ENCODE peak calls at places on chromosome 13, in six cellular contexts. G is CD8-positive, alpha-beta T cell; B is skeletal muscle cell; W is IMR-90; Z is MM.1S; L is stimulated activated CD4-positive, alpha-beta T cell treated with anti-CD3 and anti-CD28 coated beads, Interleukin-2, amount 100 ng/mL, for 48 hours. N is an unnamed sample.

GRCh38 chr13:105207586-105208293 is 1327.7 kb downstream of the EFNB2 start:
- DNase-seq in G (no peak), B (no peak), W (peak), Z (no peak), L (no peak), N (no peak)

GRCh38 chr13:39036212-39036611 is 1.7 kb downstream of the PROSER1 start:
- DNase-seq in G (no peak), B (no peak), W (peak), Z (peak), L (no peak), N (no peak)

GRCh38 chr13:35881360-35881759 is 249.8 kb downstream of the DCLK1 start:
- DNase-seq in G (no peak), B (no peak), W (peak), Z (no peak), L (no peak), N (no peak)

GRCh38 chr13:33284916-33285315 is 639 bp downstream of the STARD13 start:
- DNase-seq in G (no peak), B (no peak), W (no peak), Z (no peak), L (no peak), N (no peak)

GRCh38 chr13:61410669-61411297 is 4.9 kb downstream of the PCDH20 start:
- DNase-seq in G (no peak), B (no peak), W (peak), Z (peak), L (no peak), N (no peak)

GRCh38 chr13:102289606-102290005 is 112.2 kb downstream of the FGF14 start:
- DNase-seq in G (no peak), B (no peak), W (peak), Z (no peak), L (no peak), N (no peak)

GRCh38 chr13:37288057-37288720 is 182.7 kb upstream of the CSNK1A1L start:
- DNase-seq in G (no peak), B (no peak), W (no peak), Z (no peak), L (no peak), N (no peak)

GRCh38 chr13:23547000-23547590 is 23.1 kb upstream of the TNFRSF19 start:
- DNase-seq in G (no peak), B (no peak), W (peak), Z (no peak), L (no peak), N (no peak)

GRCh38 chr13:113584205-113584869 is at the start of gene TFDP1:
- DNase-seq in G (peak), B (peak), W (peak), Z (peak), L (peak), N (peak)

GRCh38 chr13:23656637-23657036 is 86.4 kb downstream of the TNFRSF19 start:
- DNase-seq in G (no peak), B (peak), W (peak), Z (no peak), L (no peak), N (no peak)

GRCh38 chr13:27533155-27533643 is 82.8 kb upstream of the MTIF3 start:
- DNase-seq in G (peak), B (peak), W (peak), Z (peak), L (peak), N (peak)

GRCh38 chr13:111114362-111115050 is 604 bp upstream of the ARHGEF7 start:
- DNase-seq in G (peak), B (no peak), W (peak), Z (peak), L (no peak), N (no peak)

GRCh38 chr13:46615888-46616531 is 63.0 kb downstream of the LRCH1 start:
- DNase-seq in G (no peak), B (no peak), W (peak), Z (no peak), L (no peak), N (no peak)

GRCh38 chr13:23741879-23742510 is 147.2 kb downstream of the MIPEP start:
- DNase-seq in G (no peak), B (no peak), W (no peak), Z (no peak), L (no peak), N (no peak)

GRCh38 chr13:75250526-75251183 is 231.3 kb downstream of the TBC1D4 start:
- DNase-seq in G (no peak), B (peak), W (peak), Z (no peak), L (no peak), N (no peak)

GRCh38 chr13:24213932-24214331 is 53.4 kb downstream of the SPATA13 start:
- DNase-seq in G (no peak), B (no peak), W (no peak), Z (no peak), L (no peak), N (no peak)

GRCh38 chr13:114282143-114282685 is 813 bp downstream of the UPF3A start:
- DNase-seq in G (peak), B (no peak), W (peak), Z (peak), L (peak), N (peak)

GRCh38 chr13:32228330-32229041 is 86.7 kb downstream of the ZAR1L start:
- DNase-seq in G (no peak), B (no peak), W (peak), Z (no peak), L (no peak), N (no peak)

GRCh38 chr13:27455331-27455855 is 5.0 kb upstream of the MTIF3 start:
- DNase-seq in G (no peak), B (no peak), W (no peak), Z (peak), L (peak), N (no peak)

GRCh38 chr13:113518080-113518803 is 27.7 kb upstream of the DCUN1D2 start:
- DNase-seq in G (no peak), B (no peak), W (no peak), Z (no peak), L (no peak), N (no peak)

GRCh38 chr13:107473255-107473654 is 742.1 kb downstream of the LIG4 start:
- DNase-seq in G (no peak), B (no peak), W (no peak), Z (no peak), L (no peak), N (no peak)

GRCh38 chr13:44801990-44802389 is 187.3 kb downstream of the NUFIP1 start:
- DNase-seq in G (no peak), B (peak), W (peak), Z (no peak), L (no peak), N (no peak)